ENCODE peak calls at places on chromosomes 1 and 21, in six cellular contexts. A is posterior cingulate gyrus, J is NCI-H510A treated with DMSO at 0.1 percent for 48 hours, G is NCI-H1436, C is NCI-H1105 treated with DMSO at 0.1 percent for 48 hours, L is Panc1. H is an unnamed sample.

GRCh38 chr1:103108525-103109150 is 316 bp upstream of the COL11A1 start:
- DNase-seq in A (peak; percentile 74), J (no peak), G (no peak), C (no peak), L (no peak), H (no peak)

GRCh38 chr1:245598524-245599310 is 443.9 kb downstream of the KIF26B start:
- DNase-seq in A (no peak), J (no peak), G (no peak), C (no peak), L (no peak), H (no peak)

GRCh38 chr1:75908717-75909152 is 23.5 kb downstream of the ASB17 start:
- DNase-seq in A (no peak), J (peak; percentile 68), G (peak; percentile 14), C (peak; percentile 12), L (peak; percentile 50), H (peak; percentile 58)

GRCh38 chr1:5821496-5822176 is 170.6 kb downstream of the NPHP4 start:
- DNase-seq in A (no peak), J (peak; percentile 14), G (no peak), C (no peak), L (no peak), H (peak; percentile 77)

GRCh38 chr1:65267291-65268087 is 41.9 kb upstream of the DNAJC6 start:
- DNase-seq in A (no peak), J (no peak), G (no peak), C (no peak), L (no peak), H (no peak)

GRCh38 chr1:161220002-161220401 is 3.4 kb downstream of the APOA2 start:
- DNase-seq in A (no peak), J (no peak), G (no peak), C (no peak), L (no peak), H (no peak)

GRCh38 chr21:36918291-36918690 is 48.2 kb downstream of the HLCS start:
- DNase-seq in A (no peak), J (no peak), G (no peak), C (no peak), L (no peak), H (no peak)

GRCh38 chr1:114075546-114076249 is 78.0 kb downstream of the SYT6 start:
- DNase-seq in A (no peak), J (peak; percentile 6), G (no peak), C (peak; percentile 34), L (no peak), H (peak; percentile 41)

GRCh38 chr1:58399176-58399575 is 147.3 kb downstream of the OMA1 start:
- DNase-seq in A (no peak), J (no peak), G (no peak), C (no peak), L (no peak), H (no peak)

GRCh38 chr1:173191011-173191410 is 16.1 kb downstream of the TNFSF4 start:
- DNase-seq in A (no peak), J (no peak), G (no peak), C (no peak), L (no peak), H (no peak)

GRCh38 chr1:104331763-104332162 is 582.1 kb downstream of the AMY1C start:
- DNase-seq in A (no peak), J (no peak), G (no peak), C (no peak), L (no peak), H (no peak)

GRCh38 chr1:39671793-39672550 is at the start of gene NT5C1A:
- DNase-seq in A (peak; percentile 92), J (no peak), G (no peak), C (peak; percentile 11), L (no peak), H (no peak)

H was measured in NCI-H2171 treated with DMSO at 0.1 percent for 48 hours.